ENCODE peak calls at places on chromosomes 11 and 22, in seven cellular contexts. N is omental fat pad; I is stimulated activated naive CD8-positive, alpha-beta T cell treated with anti-CD3 and anti-CD28 coated beads, Interleukin-15, Interleukin-2, amounts not matched to agents 100 U/mL and 50 U/mL, for 24 hours; R is activated CD4-positive, alpha-beta T cell treated with anti-CD3 and anti-CD28 coated beads, Interleukin-2, amount 10 ng/mL, durations not matched to agents 24 days and 14 days; O is GOT3; Z is fibroblast of the aortic adventitia; W is left cardiac atrium. T is an unnamed sample.
A peak's percentile ranks its signal among the peaks of the same experiment; 100 is the strongest.

GRCh38 chr11:128790200-128790599 is 76.9 kb downstream of the KCNJ1 start:
- DNase-seq in N (no peak), I (no peak), R (no peak), O (no peak), Z (no peak), W (peak; percentile 80), T (no peak)

GRCh38 chr11:45477588-45477987 is 187.8 kb downstream of the CHST1 start:
- DNase-seq in N (no peak), I (no peak), R (no peak), O (no peak), Z (no peak), W (no peak), T (no peak)

GRCh38 chr11:85464283-85464682 is 162.9 kb downstream of the DLG2 start:
- DNase-seq in N (no peak), I (no peak), R (no peak), O (no peak), Z (no peak), W (no peak), T (no peak)

GRCh38 chr22:49091917-49092545 is 735.6 kb downstream of the BRD1 start:
- DNase-seq in N (no peak), I (no peak), R (no peak), O (no peak), Z (no peak), W (no peak), T (no peak)

GRCh38 chr22:38706885-38707180 is 1.1 kb downstream of the GTPBP1 start:
- DNase-seq in N (no peak), I (no peak), R (no peak), O (no peak), Z (peak; percentile 33), W (no peak), T (no peak)

GRCh38 chr11:14637868-14638409 is 5.7 kb upstream of the PDE3B start:
- DNase-seq in N (no peak), I (no peak), R (peak; percentile 55), O (no peak), Z (no peak), W (no peak), T (no peak)

GRCh38 chr22:29481265-29482000 is 1.4 kb downstream of the NEFH start:
- DNase-seq in N (no peak), I (no peak), R (no peak), O (no peak), Z (no peak), W (no peak), T (no peak)

GRCh38 chr11:26285593-26285992 is 46.3 kb upstream of the ANO3 start:
- DNase-seq in N (no peak), I (no peak), R (no peak), O (no peak), Z (no peak), W (no peak), T (no peak)

GRCh38 chr22:37982938-37983859 is 1.2 kb downstream of the SOX10 start:
- DNase-seq in N (no peak), I (no peak), R (no peak), O (no peak), Z (no peak), W (no peak), T (no peak)

GRCh38 chr22:21943571-21944448 is 8.8 kb downstream of the PPM1F start:
- DNase-seq in N (no peak), I (no peak), R (no peak), O (no peak), Z (no peak), W (no peak), T (no peak)

GRCh38 chr11:70551323-70552166 is 153.2 kb downstream of the CTTN start:
- DNase-seq in N (no peak), I (no peak), R (no peak), O (no peak), Z (peak; percentile 45), W (no peak), T (no peak)

GRCh38 chr22:35514366-35514765 is 26.3 kb upstream of the RASD2 start:
- DNase-seq in N (no peak), I (no peak), R (no peak), O (no peak), Z (no peak), W (no peak), T (no peak)

GRCh38 chr11:2277933-2278523 is 7.6 kb upstream of the ASCL2 start:
- DNase-seq in N (peak; percentile 14), I (no peak), R (no peak), O (no peak), Z (no peak), W (no peak), T (no peak)

GRCh38 chr11:14611939-14612338 is 31.7 kb upstream of the PDE3B start:
- DNase-seq in N (no peak), I (no peak), R (no peak), O (no peak), Z (no peak), W (no peak), T (no peak)

GRCh38 chr22:17807571-17808410 is 33.5 kb upstream of the BID start:
- DNase-seq in N (no peak), I (no peak), R (no peak), O (no peak), Z (peak; percentile 7), W (no peak), T (no peak)

GRCh38 chr11:28585007-28585406 is 476.8 kb downstream of the METTL15 start:
- DNase-seq in N (no peak), I (no peak), R (no peak), O (no peak), Z (peak; percentile 38), W (no peak), T (no peak)

GRCh38 chr22:38172016-38172431 is 9.6 kb downstream of the PLA2G6 start:
- DNase-seq in N (no peak), I (no peak), R (no peak), O (no peak), Z (peak; percentile 46), W (no peak), T (no peak)

GRCh38 chr22:39205344-39206021 is 39.3 kb downstream of the PDGFB start:
- DNase-seq in N (no peak), I (peak; percentile 38), R (no peak), O (no peak), Z (peak; percentile 52), W (no peak), T (no peak)

GRCh38 chr11:73584831-73585230 is 13.1 kb downstream of the FAM168A start:
- DNase-seq in N (no peak), I (no peak), R (no peak), O (no peak), Z (no peak), W (no peak), T (no peak)

GRCh38 chr22:45516163-45516562 is 13.5 kb downstream of the FBLN1 start:
- DNase-seq in N (no peak), I (no peak), R (no peak), O (no peak), Z (no peak), W (no peak), T (no peak)

GRCh38 chr11:37724305-37724704 is 1126.3 kb upstream of the RAG2 start:
- DNase-seq in N (no peak), I (no peak), R (no peak), O (no peak), Z (no peak), W (no peak), T (no peak)

GRCh38 chr22:24728790-24729637 is 45.5 kb downstream of the PIWIL3 start:
- DNase-seq in N (no peak), I (no peak), R (no peak), O (no peak), Z (peak; percentile 66), W (peak; percentile 63), T (no peak)

GRCh38 chr11:31442086-31442485 is 67.3 kb downstream of the IMMP1L start:
- DNase-seq in N (no peak), I (no peak), R (no peak), O (no peak), Z (no peak), W (no peak), T (no peak)

GRCh38 chr11:121652982-121653381 is 200.2 kb upstream of the SORL1-AS1 start:
- DNase-seq in N (no peak), I (no peak), R (no peak), O (no peak), Z (peak; percentile 57), W (no peak), T (no peak)

GRCh38 chr11:45054956-45055355 is 91.5 kb upstream of the PRDM11 start:
- DNase-seq in N (no peak), I (no peak), R (no peak), O (no peak), Z (no peak), W (no peak), T (no peak)

GRCh38 chr11:71355266-71355665 is 92.9 kb downstream of the DHCR7 start:
- DNase-seq in N (no peak), I (no peak), R (no peak), O (no peak), Z (peak; percentile 16), W (no peak), T (no peak)

GRCh38 chr11:75635009-75635909 is 33.6 kb downstream of the MAP6 start:
- DNase-seq in N (no peak), I (no peak), R (peak; percentile 35), O (no peak), Z (peak; percentile 81), W (peak; percentile 31), T (no peak)

GRCh38 chr11:91265946-91266345 is 958.7 kb upstream of the FAT3 start:
- DNase-seq in N (no peak), I (no peak), R (no peak), O (no peak), Z (no peak), W (no peak), T (no peak)

GRCh38 chr22:40487663-40488249 is 117.4 kb downstream of the SGSM3 start:
- DNase-seq in N (no peak), I (no peak), R (peak; percentile 65), O (no peak), Z (peak; percentile 53), W (no peak), T (no peak)

T was measured in stimulated activated CD4-positive, alpha-beta T cell treated with anti-CD3 and anti-CD28 coated beads, Interleukin-2, amount 100 ng/mL, for 48 hours.